ENCODE peak calls at places on chromosomes 12 and 14, in seven cellular contexts. M, F, R, S, C, Q and L are unnamed samples.

GRCh38 chr12:1935700-1936378 is 17.4 kb upstream of the CACNA2D4 start:
- DNase-seq in Q (no peak), F (no peak), C (no peak), M (peak), S (no peak), R (no peak), L (no peak)

GRCh38 chr14:100967178-100967577 is 63.7 kb upstream of the RTL1 start:
- DNase-seq in C (no peak), M (no peak), F (no peak), R (no peak), Q (no peak), S (no peak), L (no peak)

GRCh38 chr12:47903151-47903611 is 1.6 kb downstream of the VDR start:
- DNase-seq in S (no peak), Q (no peak), R (no peak), F (no peak), C (peak), M (peak), L (no peak)

GRCh38 chr12:89450922-89451321 is 73.7 kb downstream of the GALNT4 start:
- DNase-seq in S (no peak), Q (no peak), F (no peak), M (no peak), R (no peak), C (no peak), L (peak)

GRCh38 chr14:64095620-64096019 is 198.6 kb downstream of the ESR2 start:
- DNase-seq in R (no peak), M (no peak), Q (no peak), S (no peak), C (no peak), F (no peak), L (no peak)

GRCh38 chr14:89618821-89619551 is 202.0 kb upstream of the FOXN3 start:
- DNase-seq in F (peak), Q (peak), M (peak), S (peak), C (no peak), R (peak), L (peak)

GRCh38 chr12:47990351-47991105 is 13.7 kb downstream of the COL2A1 start:
- DNase-seq in C (no peak), M (peak), Q (no peak), S (no peak), F (no peak), R (peak), L (no peak)

GRCh38 chr12:43238281-43238680 is 313.7 kb downstream of the ADAMTS20 start:
- DNase-seq in C (no peak), M (no peak), Q (no peak), F (no peak), S (no peak), R (no peak), L (no peak)

GRCh38 chr12:43407816-43408645 is 144.0 kb downstream of the ADAMTS20 start:
- DNase-seq in C (no peak), F (no peak), Q (no peak), S (no peak), R (no peak), M (no peak), L (no peak)

GRCh38 chr12:94429633-94430032 is 30.0 kb downstream of the CEP83 start:
- DNase-seq in S (no peak), M (no peak), C (no peak), F (no peak), Q (no peak), R (no peak), L (no peak)

GRCh38 chr12:1347294-1347693 is 247.1 kb downstream of the FBXL14 start:
- DNase-seq in R (no peak), F (no peak), M (no peak), Q (no peak), S (no peak), C (no peak), L (no peak)

GRCh38 chr14:31263485-31264133 is 56.0 kb upstream of the HECTD1 start:
- DNase-seq in R (no peak), F (no peak), M (peak), Q (no peak), C (peak), S (no peak), L (peak)

GRCh38 chr12:25783566-25783965 is 174.9 kb upstream of the RASSF8 start:
- DNase-seq in Q (no peak), F (no peak), C (no peak), S (no peak), M (no peak), R (no peak), L (peak)

GRCh38 chr14:69996197-69996596 is 117.0 kb downstream of the SMOC1 start:
- DNase-seq in M (no peak), C (peak), R (no peak), F (no peak), Q (no peak), S (no peak), L (no peak)

GRCh38 chr14:74444866-74445265 is 18.9 kb upstream of the SYNDIG1L start:
- DNase-seq in C (no peak), M (no peak), R (no peak), F (no peak), Q (no peak), S (no peak), L (no peak)

GRCh38 chr12:27785882-27786570 is 6.0 kb upstream of the MANSC4 start:
- DNase-seq in M (no peak), Q (no peak), C (no peak), S (no peak), F (no peak), R (no peak), L (no peak)

GRCh38 chr14:58659846-58660245 is 22.1 kb downstream of the DACT1 start:
- DNase-seq in S (no peak), F (no peak), R (no peak), C (no peak), Q (no peak), M (peak), L (no peak)

GRCh38 chr12:67827820-67828383 is 161.3 kb upstream of the IFNG-AS1 start:
- DNase-seq in M (no peak), F (no peak), S (no peak), Q (peak), C (peak), R (peak), L (no peak)

GRCh38 chr12:6613015-6613775 is 6.0 kb upstream of the CHD4 start:
- DNase-seq in C (peak), M (peak), R (peak), S (peak), F (peak), Q (peak), L (peak)

GRCh38 chr12:132395192-132395907 is 66.0 kb upstream of the GALNT9 start:
- DNase-seq in R (no peak), M (no peak), S (no peak), C (no peak), F (no peak), Q (no peak), L (no peak)

GRCh38 chr14:96098999-96099335 is 59.8 kb downstream of the C14orf132 start:
- DNase-seq in F (no peak), S (no peak), C (no peak), Q (no peak), R (no peak), M (no peak), L (no peak)

GRCh38 chr12:47088021-47088944 is 8.5 kb upstream of the AMIGO2 start:
- DNase-seq in M (no peak), Q (no peak), R (no peak), S (peak), C (peak), F (peak), L (peak)

GRCh38 chr12:7061138-7061537 is 620 bp downstream of the C1S start:
- DNase-seq in M (no peak), S (no peak), C (no peak), F (no peak), Q (no peak), R (no peak), L (no peak)

GRCh38 chr12:111425655-111426054 is 19.9 kb downstream of the SH2B3 start:
- DNase-seq in C (no peak), F (no peak), R (no peak), Q (no peak), M (no peak), S (no peak), L (no peak)

GRCh38 chr12:11827096-11827841 is 177.8 kb downstream of the ETV6 start:
- DNase-seq in R (no peak), M (peak), F (no peak), S (no peak), C (no peak), Q (no peak), L (no peak)

GRCh38 chr12:79934309-79935020 is 432 bp downstream of the PPP1R12A start:
- DNase-seq in S (peak), R (peak), M (no peak), C (no peak), Q (peak), F (peak), L (no peak)

GRCh38 chr14:65981192-65981843 is 504.9 kb upstream of the CCDC196 start:
- DNase-seq in F (no peak), S (peak), R (no peak), C (no peak), M (no peak), Q (no peak), L (no peak)

GRCh38 chr12:116159175-116159574 is 118.3 kb downstream of the MED13L start:
- DNase-seq in F (peak), R (no peak), Q (no peak), C (no peak), M (no peak), S (peak), L (no peak)

GRCh38 chr12:131066207-131066885 is 112.6 kb downstream of the ADGRD1 start:
- DNase-seq in S (no peak), M (no peak), F (no peak), R (no peak), Q (no peak), C (no peak), L (no peak)

GRCh38 chr14:90294872-90295271 is 36.9 kb downstream of the NRDE2 start:
- DNase-seq in Q (no peak), F (no peak), R (no peak), C (no peak), M (no peak), S (no peak), L (no peak)

GRCh38 chr14:74506408-74506807 is 12.8 kb downstream of the ISCA2 start:
- DNase-seq in C (no peak), R (no peak), M (no peak), Q (no peak), S (no peak), F (no peak), L (no peak)

GRCh38 chr14:32121948-32122347 is 44.8 kb downstream of the ARHGAP5 start:
- DNase-seq in C (no peak), F (no peak), S (no peak), Q (no peak), R (no peak), M (no peak), L (no peak)

GRCh38 chr12:48451372-48451771 is 21.0 kb upstream of the ANP32D start:
- DNase-seq in F (no peak), Q (no peak), M (no peak), S (no peak), R (no peak), C (no peak), L (no peak)

GRCh38 chr12:128687851-128688250 is 135.9 kb downstream of the SLC15A4 start:
- DNase-seq in M (no peak), Q (no peak), R (no peak), S (no peak), F (no peak), C (no peak), L (no peak)

GRCh38 chr12:68976304-68976915 is 43.4 kb upstream of the CPM start:
- DNase-seq in F (no peak), S (no peak), C (peak), Q (no peak), R (no peak), M (no peak), L (no peak)

GRCh38 chr14:69643430-69644200 is 32.2 kb downstream of the SUSD6 start:
- DNase-seq in Q (no peak), R (peak), C (peak), F (peak), S (peak), M (peak), L (no peak)